ENCODE peak calls at places on chromosomes 16 and 17, in seven cellular contexts. W is ovary, J is breast epithelium, Z is H1, T is neural progenitor cell, B is fibroblast of lung, D is pancreas. I is an unnamed sample.

GRCh38 chr17:16973760-16974540 is 2.0 kb upstream of the TNFRSF13B start:
- DNase-seq in B (no peak), J (no peak), W (no peak), Z (no peak), D (no peak), T (no peak), I (no peak)

GRCh38 chr17:68141050-68141449 is 105.5 kb downstream of the KPNA2 start:
- DNase-seq in J (no peak), T (no peak), Z (no peak), W (no peak), D (no peak), B (no peak), I (no peak)

GRCh38 chr17:79947351-79948031 is 88.2 kb downstream of the TBC1D16 start:
- DNase-seq in D (peak; percentile 7), B (peak; percentile 91), W (peak; percentile 26), T (no peak), J (peak; percentile 72), Z (no peak), I (no peak)

GRCh38 chr17:33435716-33436301 is 142.7 kb upstream of the ASIC2 start:
- DNase-seq in T (no peak), W (no peak), J (no peak), Z (no peak), B (peak; percentile 11), D (no peak), I (no peak)

GRCh38 chr17:75064867-75065561 is 18.0 kb downstream of the KCTD2 start:
- DNase-seq in T (peak; percentile 30), B (no peak), W (no peak), D (no peak), J (no peak), Z (no peak), I (no peak)

GRCh38 chr17:42438600-42439567 is 15.8 kb upstream of the CAVIN1 start:
- DNase-seq in D (no peak), W (no peak), B (no peak), J (no peak), T (no peak), Z (no peak), I (peak; percentile 24)

GRCh38 chr17:20264996-20265395 is 202.3 kb downstream of the LGALS9B start:
- DNase-seq in B (no peak), T (no peak), Z (no peak), W (no peak), J (no peak), D (no peak), I (no peak)

GRCh38 chr17:8103549-8103948 is 14.8 kb downstream of the ALOXE3 start:
- DNase-seq in D (no peak), J (no peak), W (no peak), Z (no peak), B (no peak), T (no peak), I (no peak)

GRCh38 chr17:42194133-42194899 is at the start of gene GHDC:
- DNase-seq in T (peak; percentile 78), B (peak; percentile 76), W (peak; percentile 83), J (peak; percentile 78), Z (no peak), D (peak; percentile 81), I (peak; percentile 72)

GRCh38 chr16:77961811-77962210 is 60.5 kb upstream of the CLEC3A start:
- DNase-seq in B (no peak), J (no peak), T (no peak), D (no peak), W (no peak), Z (no peak), I (no peak)

GRCh38 chr17:15378243-15378642 is 36.8 kb upstream of the TEKT3 start:
- DNase-seq in D (no peak), Z (no peak), T (no peak), B (no peak), J (no peak), W (no peak), I (no peak)

GRCh38 chr17:77371117-77371887 is 230.5 kb downstream of the SEC14L1 start:
- DNase-seq in B (no peak), Z (no peak), W (peak; percentile 33), J (no peak), T (no peak), D (no peak), I (no peak)

GRCh38 chr16:4696905-4697866 is 3.8 kb downstream of the NUDT16L1 start:
- DNase-seq in D (peak; percentile 16), T (no peak), Z (no peak), J (no peak), W (peak; percentile 32), B (no peak), I (no peak)

GRCh38 chr17:52024296-52024870 is 134.1 kb downstream of the CA10 start:
- DNase-seq in J (no peak), D (no peak), T (no peak), B (no peak), W (peak; percentile 40), Z (no peak), I (no peak)

GRCh38 chr17:47981462-47981861 is 10.5 kb downstream of the CDK5RAP3 start:
- DNase-seq in W (no peak), B (no peak), Z (no peak), J (no peak), T (no peak), D (no peak), I (no peak)

GRCh38 chr16:5071341-5071680 is 332 bp upstream of the ALG1 start:
- DNase-seq in B (peak; percentile 8), T (no peak), D (no peak), W (no peak), Z (no peak), J (no peak), I (no peak)

GRCh38 chr17:9241371-9241712 is 220.0 kb downstream of the NTN1 start:
- DNase-seq in J (no peak), W (peak; percentile 73), B (peak; percentile 49), Z (no peak), T (no peak), D (peak; percentile 41), I (no peak)

DNA sequence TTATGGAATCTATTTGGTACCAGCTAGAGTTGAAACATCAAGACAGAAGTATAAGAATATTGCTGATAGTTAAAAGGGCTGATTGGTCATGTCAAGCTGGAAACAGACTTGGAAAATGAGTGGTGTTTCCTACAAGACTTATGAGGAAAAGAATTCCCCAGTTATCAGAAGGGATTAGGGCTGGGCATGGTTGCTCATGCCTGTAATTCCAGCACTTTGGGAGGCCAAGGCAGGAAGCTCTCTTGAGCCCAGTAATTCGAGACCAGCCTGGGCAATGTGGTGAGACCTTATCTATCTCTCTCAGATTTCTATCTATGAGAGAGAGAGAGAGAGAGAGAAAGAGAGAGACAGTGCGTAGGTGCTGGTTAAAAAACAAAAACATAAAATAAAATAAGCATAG is 139.5 kb upstream of the PMFBP1 start:
- DNase-seq in W (no peak), D (no peak), B (no peak), T (no peak), J (no peak), Z (no peak), I (no peak)
- H3K36me3 ChIP-seq in W (no peaks in the 10 kb centered on the region), D (no peaks in the 10 kb centered on the region), B (no peaks in the 10 kb centered on the region), T (peaks cover 4% of the 10 kb centered on the region), J (no peaks in the 10 kb centered on the region), Z (no peaks in the 10 kb centered on the region), I (no peaks in the 10 kb centered on the region)

GRCh38 chr17:73653810-73654209 is 9.6 kb upstream of the SDK2 start:
- DNase-seq in J (no peak), Z (no peak), T (no peak), B (no peak), W (no peak), D (no peak), I (no peak)
- H3K36me3 ChIP-seq in J (no peaks in the 10 kb centered on the region), Z (no peaks in the 10 kb centered on the region), T (no peaks in the 10 kb centered on the region), B (no peaks in the 10 kb centered on the region), W (no peaks in the 10 kb centered on the region), D (no peaks in the 10 kb centered on the region), I (no peaks in the 10 kb centered on the region)

GRCh38 chr17:38353084-38353604 is 1.5 kb downstream of the SOCS7 start:
- DNase-seq in J (no peak), D (no peak), T (no peak), B (peak; percentile 12), W (no peak), Z (no peak), I (no peak)

GRCh38 chr17:38354466-38354865 is 2.8 kb downstream of the SOCS7 start:
- DNase-seq in W (no peak), T (no peak), J (no peak), D (no peak), Z (no peak), B (no peak), I (no peak)

GRCh38 chr17:38351412-38352222 is at the start of gene SOCS7:
- DNase-seq in W (peak; percentile 97), Z (peak; percentile 36), J (peak; percentile 87), B (peak; percentile 91), D (peak; percentile 95), T (peak; percentile 96), I (peak; percentile 90)

GRCh38 chr17:38353668-38354067 is 2.0 kb downstream of the SOCS7 start:
- DNase-seq in D (no peak), W (no peak), T (no peak), B (no peak), J (no peak), Z (no peak), I (no peak)

GRCh38 chr17:38352245-38353083 is 820 bp downstream of the SOCS7 start:
- DNase-seq in T (peak; percentile 58), W (no peak), D (peak; percentile 39), Z (no peak), J (no peak), B (peak; percentile 12), I (no peak)
- H3K36me3 ChIP-seq in T (no peaks in the 10 kb centered on the region), W (no peaks in the 10 kb centered on the region), D (no peaks in the 10 kb centered on the region), Z (no peaks in the 10 kb centered on the region), J (no peaks in the 10 kb centered on the region), B (no peaks in the 10 kb centered on the region), I (no peaks in the 10 kb centered on the region)

DNA sequence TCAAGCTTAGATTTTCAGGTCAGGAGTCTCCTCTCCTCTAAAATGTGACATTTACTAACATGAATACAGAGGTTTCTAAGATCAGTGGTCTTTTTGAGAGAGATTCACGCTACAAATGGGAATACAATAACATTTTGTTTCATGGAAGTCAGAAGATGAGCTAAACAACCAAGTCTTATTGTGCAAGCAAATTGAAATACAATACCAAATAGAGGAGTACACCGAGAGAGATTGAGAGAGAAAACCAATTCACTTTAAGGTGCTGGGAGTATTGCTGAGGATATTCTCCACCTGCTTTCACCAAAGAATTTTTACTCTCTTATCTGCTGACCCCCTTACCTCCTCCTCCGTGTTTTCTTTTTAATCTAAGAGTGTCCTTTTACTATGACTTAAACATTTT is 11.5 kb downstream of the VEZF1 start:
- DNase-seq in J (no peak), B (no peak), T (no peak), W (no peak), D (no peak), Z (no peak), I (no peak)
- H3K36me3 ChIP-seq in J (peaks cover 6% of the 10 kb centered on the region), B (peaks cover 16% of the 10 kb centered on the region), T (peaks cover 31% of the 10 kb centered on the region), W (no peaks in the 10 kb centered on the region), D (no peaks in the 10 kb centered on the region), Z (peaks cover 77% of the 10 kb centered on the region), I (peaks cover 57% of the 10 kb centered on the region)